ENCODE peak calls at places on chromosomes 6 and 20, in eight cellular contexts. U, L, Y, Z, O, W, K and I are unnamed samples.

GRCh38 chr20:6956574-6956973 is 189.1 kb downstream of the BMP2 start:
- DNase-seq in L (no peak), W (no peak), Z (no peak), K (no peak), U (no peak), Y (no peak), O (no peak), I (no peak)

GRCh38 chr6:53984163-53984562 is 127.1 kb upstream of the MLIP start:
- DNase-seq in L (no peak), Z (no peak), W (no peak), K (no peak), Y (peak; percentile 86), U (no peak), O (no peak), I (peak; percentile 53)

GRCh38 chr6:4936681-4937041 is 67.2 kb downstream of the RPP40 start:
- DNase-seq in O (no peak), U (no peak), W (no peak), Y (no peak), K (no peak), Z (no peak), L (no peak), I (no peak)

GRCh38 chr20:44019638-44020335 is 105.1 kb downstream of the TOX2 start:
- DNase-seq in L (no peak), K (no peak), Y (no peak), Z (no peak), U (no peak), W (no peak), O (no peak), I (no peak)

GRCh38 chr6:109486068-109486467 is 3.0 kb upstream of the ZBTB24 start:
- DNase-seq in L (no peak), Z (no peak), W (no peak), K (no peak), O (no peak), Y (no peak), U (no peak), I (no peak)

GRCh38 chr6:5989141-5989723 is 17.5 kb downstream of the NRN1 start:
- DNase-seq in L (no peak), O (peak; percentile 66), U (no peak), W (no peak), Z (no peak), Y (no peak), K (no peak), I (no peak)

GRCh38 chr6:142843344-142843743 is 101.6 kb downstream of the HIVEP2 start:
- DNase-seq in U (no peak), Y (no peak), O (no peak), W (no peak), L (no peak), Z (no peak), K (no peak), I (no peak)

GRCh38 chr6:32553037-32553742 is 23.1 kb upstream of the HLA-DRB5 start:
- DNase-seq in Y (no peak), Z (no peak), L (no peak), O (no peak), U (no peak), K (no peak), W (no peak), I (no peak)

GRCh38 chr20:33255005-33255404 is 19.2 kb downstream of the BPIFA1 start:
- DNase-seq in W (no peak), Y (no peak), Z (no peak), K (no peak), U (no peak), L (no peak), O (no peak), I (no peak)

GRCh38 chr6:110190726-110191125 is 10.5 kb downstream of the CDC40 start:
- DNase-seq in O (no peak), Y (no peak), L (no peak), K (no peak), W (no peak), Z (no peak), U (no peak), I (no peak)

GRCh38 chr20:51125774-51126173 is 102.9 kb upstream of the KCNG1 start:
- DNase-seq in O (no peak), U (no peak), K (no peak), L (peak; percentile 33), Y (no peak), Z (no peak), W (no peak), I (no peak)

GRCh38 chr6:21436625-21437024 is 156.9 kb upstream of the SOX4 start:
- DNase-seq in Z (no peak), U (no peak), L (no peak), Y (no peak), K (no peak), O (peak; percentile 32), W (no peak), I (no peak)

GRCh38 chr6:169997930-169998218 is 246.5 kb downstream of the ERMARD start:
- DNase-seq in O (no peak), L (no peak), U (no peak), Z (no peak), W (no peak), K (no peak), Y (no peak), I (no peak)

GRCh38 chr6:166999845-167000253 is 652 bp downstream of the CEP43 start:
- DNase-seq in Y (no peak), Z (peak; percentile 54), L (no peak), W (peak; percentile 49), U (no peak), K (no peak), O (peak; percentile 30), I (no peak)

GRCh38 chr6:100665041-100665380 is 200.3 kb upstream of the SIM1 start:
- DNase-seq in W (peak; percentile 19), L (no peak), O (no peak), Y (no peak), Z (no peak), K (no peak), U (no peak), I (no peak)

GRCh38 chr6:74606488-74607135 is 599.2 kb downstream of the COL12A1 start:
- DNase-seq in W (no peak), O (no peak), K (no peak), Z (no peak), U (no peak), Y (no peak), L (no peak), I (peak; percentile 4)

GRCh38 chr6:45074423-45074822 is 253.7 kb upstream of the RUNX2 start:
- DNase-seq in Z (no peak), O (no peak), Y (no peak), L (no peak), U (no peak), K (no peak), W (no peak), I (no peak)

GRCh38 chr6:4055420-4056041 is 23.4 kb downstream of the FAM217A start:
- DNase-seq in Y (peak; percentile 21), K (peak; percentile 12), L (no peak), Z (peak; percentile 51), U (no peak), O (no peak), W (peak; percentile 28), I (peak; percentile 35)

GRCh38 chr6:151690768-151691562 is 116.5 kb upstream of the ESR1 start:
- DNase-seq in U (no peak), O (no peak), Z (peak; percentile 30), L (no peak), W (no peak), K (no peak), Y (no peak), I (no peak)

GRCh38 chr6:144581807-144582537 is 296.8 kb downstream of the UTRN start:
- DNase-seq in O (no peak), K (no peak), L (no peak), W (no peak), Z (peak; percentile 45), U (no peak), Y (peak; percentile 27), I (no peak)

GRCh38 chr6:65760285-65760684 is 53.3 kb upstream of the EYS start:
- DNase-seq in K (no peak), W (no peak), Y (no peak), U (no peak), O (no peak), L (no peak), Z (no peak), I (peak; percentile 30)

GRCh38 chr6:30615958-30616810 is 859 bp downstream of the PPP1R10 start:
- DNase-seq in Y (no peak), O (no peak), L (no peak), W (no peak), U (no peak), K (no peak), Z (no peak), I (no peak)

GRCh38 chr6:163324928-163325784 is 89.4 kb upstream of the QKI start:
- DNase-seq in K (peak; percentile 31), U (no peak), L (no peak), W (no peak), Y (no peak), Z (no peak), O (peak; percentile 68), I (peak; percentile 7)

GRCh38 chr6:42403415-42403814 is 48.3 kb downstream of the TRERF1 start:
- DNase-seq in O (no peak), W (peak; percentile 36), U (no peak), K (no peak), Z (peak; percentile 10), L (no peak), Y (no peak), I (no peak)
- TF ChIP-seq POLR2A in O (no peak), W (no peak), U (no peak), K (no peak), Z (no peak), L (no peak), Y (no peak), I (no peak)

DNA sequence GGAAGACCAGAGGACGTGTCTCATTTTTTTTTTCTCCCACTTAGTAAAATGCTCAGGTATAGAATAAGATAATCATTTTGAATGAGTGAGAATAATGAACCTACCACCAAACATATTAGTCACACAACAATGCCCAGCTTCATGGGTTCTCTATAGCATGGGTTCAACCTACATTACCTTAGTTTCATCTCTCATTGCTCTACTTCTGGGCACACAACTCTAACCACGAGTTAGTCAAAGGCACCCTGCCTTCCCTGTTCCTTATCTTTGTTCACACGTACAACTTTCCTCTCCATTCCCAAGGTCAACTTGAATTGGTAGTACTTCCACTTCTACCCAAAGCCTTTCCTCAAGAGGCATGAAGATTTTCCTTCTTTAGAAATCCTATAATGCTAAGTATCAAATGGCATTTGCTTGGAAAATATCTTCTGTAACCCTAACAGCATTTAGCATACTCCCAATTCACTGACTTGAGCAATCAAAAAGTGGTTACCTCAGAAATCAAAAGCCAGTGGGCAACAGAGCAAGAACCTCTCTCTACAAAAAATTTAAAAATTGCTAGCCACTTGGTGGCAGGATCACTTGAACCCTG is 20.9 kb downstream of the DEK start:
- DNase-seq in W (no peak), U (no peak), Z (no peak), K (no peak), L (no peak), O (no peak), Y (no peak), I (no peak)
- TF ChIP-seq POLR2A in W (no peak), U (no peak), Z (no peak), K (no peak), L (no peak), O (no peak), Y (no peak), I (no peak)

DNA sequence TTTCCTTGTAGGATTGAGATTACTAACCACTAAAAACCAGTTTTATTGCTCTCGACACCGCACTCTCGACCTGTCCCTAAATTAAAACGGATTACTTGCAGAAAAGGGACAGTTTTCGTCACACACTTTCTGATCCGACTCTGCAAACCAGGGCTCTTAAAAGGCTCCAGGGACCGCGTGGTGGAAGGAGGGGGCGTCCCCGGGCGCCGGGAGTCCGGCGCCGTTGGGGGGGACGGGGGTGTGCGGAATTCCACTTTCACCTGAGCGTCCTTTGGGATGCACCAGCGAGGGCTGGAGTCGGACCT is 695 bp downstream of the MAK start:
- DNase-seq in Y (no peak), O (no peak), L (no peak), K (peak; percentile 4), Z (peak; percentile 20), U (peak; percentile 19), W (no peak), I (peak; percentile 27)
- TF ChIP-seq POLR2A in Y (no peak), O (no peak), L (no peak), K (no peak), Z (no peak), U (no peak), W (no peak), I (no peak)

GRCh38 chr20:63628246-63628975 is 1.5 kb upstream of the GMEB2 start:
- DNase-seq in W (peak; percentile 76), Y (peak; percentile 75), U (peak; percentile 59), L (peak; percentile 77), Z (peak; percentile 77), O (peak; percentile 63), K (peak; percentile 54), I (no peak)
- TF ChIP-seq POLR2A in W (peak; percentile 69), Y (peak; percentile 70), U (no peak), L (no peak), Z (no peak), O (no peak), K (no peak), I (peak; percentile 9)